ENCODE peak calls at places on chromosomes 1 and 21, in four cellular contexts. X is NCI-H1417; A is T-helper 22 cell; J is stimulated activated CD8-positive, alpha-beta memory T cell treated with anti-CD3 and anti-CD28 coated beads, Interleukin-7, amount 100 ng/mL, for 24 hours. C is an unnamed sample.
A peak's percentile ranks its signal among the peaks of the same experiment; 100 is the strongest.

GRCh38 chr1:211781260-211781659 is 49.3 kb downstream of the LPGAT1 start:
- DNase-seq in X (no peak), A (no peak), J (no peak), C (no peak)

GRCh38 chr1:37342736-37343135 is 131.6 kb upstream of the ZC3H12A start:
- DNase-seq in X (peak; percentile 10), A (no peak), J (no peak), C (no peak)

GRCh38 chr1:69707103-69707502 is 139.4 kb downstream of the LRRC7 start:
- DNase-seq in X (no peak), A (no peak), J (no peak), C (no peak)

GRCh38 chr1:206468571-206468970 is 1.7 kb upstream of the IKBKE start:
- DNase-seq in X (no peak), A (no peak), J (no peak), C (no peak)

GRCh38 chr1:111669268-111669667 is 49.7 kb downstream of the RAP1A start:
- DNase-seq in X (no peak), A (no peak), J (no peak), C (no peak)

GRCh38 chr1:232952514-232953175 is 2.2 kb downstream of the NTPCR start:
- DNase-seq in X (peak; percentile 52), A (no peak), J (no peak), C (no peak)

GRCh38 chr1:31541201-31541600 is 35.1 kb upstream of the TINAGL1 start:
- DNase-seq in X (no peak), A (no peak), J (no peak), C (no peak)

GRCh38 chr1:219298581-219299148 is 125.0 kb downstream of the LYPLAL1 start:
- DNase-seq in X (no peak), A (no peak), J (no peak), C (no peak)

GRCh38 chr1:33438364-33439145 is 7.7 kb upstream of the PHC2 start:
- DNase-seq in X (no peak), A (no peak), J (no peak), C (no peak)

GRCh38 chr1:90768098-90768497 is 51.0 kb upstream of the BARHL2 start:
- DNase-seq in X (no peak), A (no peak), J (no peak), C (no peak)

GRCh38 chr21:18812308-18812707 is 408.7 kb upstream of the TMPRSS15 start:
- DNase-seq in X (no peak), A (no peak), J (no peak), C (no peak)

GRCh38 chr1:60010690-60011089 is 62.9 kb downstream of the C1orf87 start:
- DNase-seq in X (no peak), A (no peak), J (no peak), C (no peak)

GRCh38 chr1:61052393-61053280 is 29.7 kb upstream of the NFIA start:
- DNase-seq in X (no peak), A (no peak), J (no peak), C (peak; percentile 10)

GRCh38 chr1:185559684-185560310 is 174.4 kb upstream of the HMCN1 start:
- DNase-seq in X (peak; percentile 27), A (peak; percentile 15), J (no peak), C (peak; percentile 69)

GRCh38 chr1:155607708-155608107 is 2.3 kb upstream of the MSTO1 start:
- DNase-seq in X (no peak), A (no peak), J (no peak), C (no peak)

GRCh38 chr1:160410412-160411005 is 10.1 kb downstream of the VANGL2 start:
- DNase-seq in X (peak; percentile 84), A (no peak), J (no peak), C (no peak)

GRCh38 chr21:36727886-36728285 is 29.0 kb downstream of the SIM2 start:
- DNase-seq in X (no peak), A (no peak), J (no peak), C (no peak)

GRCh38 chr1:8121261-8122159 is 95.4 kb upstream of the ERRFI1 start:
- DNase-seq in X (no peak), A (no peak), J (no peak), C (no peak)

GRCh38 chr1:8677782-8678181 is 139.7 kb downstream of the RERE start:
- DNase-seq in X (no peak), A (no peak), J (no peak), C (no peak)

GRCh38 chr1:37040773-37041172 is 6.5 kb upstream of the GRIK3 start:
- DNase-seq in X (peak; percentile 76), A (no peak), J (no peak), C (no peak)

GRCh38 chr1:34744851-34745250 is 10.0 kb upstream of the GJB5 start:
- DNase-seq in X (no peak), A (no peak), J (no peak), C (no peak)

GRCh38 chr1:179663810-179664209 is 72.2 kb downstream of the TDRD5 start:
- DNase-seq in X (no peak), A (no peak), J (no peak), C (no peak)

GRCh38 chr1:27038020-27038419 is 25.4 kb upstream of the TENT5B start:
- DNase-seq in X (peak; percentile 45), A (no peak), J (no peak), C (no peak)

GRCh38 chr1:167748901-167749300 is 27.1 kb downstream of the MPZL1 start:
- DNase-seq in X (no peak), A (no peak), J (no peak), C (no peak)

GRCh38 chr1:192225713-192226112 is 67.5 kb downstream of the RGS18 start:
- DNase-seq in X (no peak), A (no peak), J (no peak), C (no peak)

GRCh38 chr1:209045326-209046057 is 538.0 kb upstream of the CAMK1G start:
- DNase-seq in X (no peak), A (no peak), J (no peak), C (no peak)

GRCh38 chr1:246591504-246591903 is 25.2 kb downstream of the CNST start:
- DNase-seq in X (no peak), A (no peak), J (no peak), C (no peak)

GRCh38 chr21:16145052-16145451 is 415.3 kb downstream of the USP25 start:
- DNase-seq in X (no peak), A (no peak), J (no peak), C (no peak)

GRCh38 chr1:244138399-244138798 is 87.3 kb downstream of the ZBTB18 start:
- DNase-seq in X (no peak), A (no peak), J (no peak), C (no peak)

GRCh38 chr1:184753608-184754478 is 815 bp downstream of the EDEM3 start:
- DNase-seq in X (peak; percentile 83), A (peak; percentile 13), J (peak; percentile 22), C (no peak)

GRCh38 chr1:108199231-108199657 is 899 bp downstream of the SLC25A24 start:
- DNase-seq in X (peak; percentile 64), A (no peak), J (no peak), C (no peak)

GRCh38 chr21:25999935-26000582 is 170.5 kb downstream of the APP start:
- DNase-seq in X (no peak), A (no peak), J (no peak), C (no peak)

GRCh38 chr1:19815801-19816736 is 986 bp upstream of the RNF186 start:
- DNase-seq in X (peak; percentile 86), A (no peak), J (no peak), C (no peak)

GRCh38 chr1:14626869-14627607 is 28.6 kb downstream of the KAZN start:
- DNase-seq in X (no peak), A (no peak), J (no peak), C (no peak)

GRCh38 chr1:228317891-228318810 is 88.5 kb downstream of the TRIM11 start:
- DNase-seq in X (no peak), A (no peak), J (no peak), C (no peak)

C was measured in CD4-positive, CD25-positive, alpha-beta regulatory T cell.